ENCODE peak calls at places on chromosomes 6 and 20, in five cellular contexts. Q is GM13977, P is foreskin fibroblast, H is bronchial epithelial cell, T is B cell. L is an unnamed sample.

GRCh38 chr6:32355018-32355417 is 16.7 kb downstream of the TSBP1 start:
- DNase-seq in Q (no peak), P (no peak), H (no peak), T (no peak), L (no peak)

GRCh38 chr6:110543106-110543505 is 66.7 kb upstream of the SLC22A16 start:
- DNase-seq in Q (no peak), P (peak; percentile 52), H (peak; percentile 69), T (no peak), L (peak; percentile 70)

GRCh38 chr20:34824861-34825529 is 456 bp downstream of the NCOA6 start:
- DNase-seq in Q (peak; percentile 85), P (peak; percentile 74), H (no peak), T (peak; percentile 63), L (no peak)

GRCh38 chr6:169799474-169799926 is 48.1 kb downstream of the ERMARD start:
- DNase-seq in Q (no peak), P (no peak), H (no peak), T (no peak), L (no peak)

GRCh38 chr6:117592983-117593759 is 9.1 kb downstream of the GOPC start:
- DNase-seq in Q (no peak), P (no peak), H (peak; percentile 15), T (no peak), L (no peak)

GRCh38 chr20:10674684-10675455 is 1.1 kb upstream of the JAG1 start:
- DNase-seq in Q (peak; percentile 84), P (peak; percentile 89), H (no peak), T (no peak), L (no peak)

GRCh38 chr6:16481680-16482079 is 243.3 kb downstream of the GMPR start:
- DNase-seq in Q (no peak), P (no peak), H (no peak), T (peak; percentile 55), L (no peak)

GRCh38 chr20:35972445-35972844 is 4.1 kb downstream of the CNBD2 start:
- DNase-seq in Q (no peak), P (peak; percentile 63), H (no peak), T (no peak), L (no peak)

GRCh38 chr6:57174511-57174907 is 2.4 kb downstream of the BAG2 start:
- DNase-seq in Q (no peak), P (no peak), H (no peak), T (no peak), L (no peak)

GRCh38 chr6:108876929-108877775 is 28.9 kb downstream of the ARMC2 start:
- DNase-seq in Q (no peak), P (peak; percentile 94), H (no peak), T (no peak), L (no peak)

GRCh38 chr6:11971154-11971553 is 41.0 kb upstream of the HIVEP1 start:
- DNase-seq in Q (no peak), P (peak; percentile 85), H (no peak), T (no peak), L (peak; percentile 39)

GRCh38 chr6:164097557-164098398 is 683.3 kb downstream of the QKI start:
- DNase-seq in Q (no peak), P (peak; percentile 40), H (peak; percentile 51), T (no peak), L (no peak)

GRCh38 chr20:51446656-51447055 is 95.9 kb downstream of the NFATC2 start:
- DNase-seq in Q (no peak), P (peak; percentile 95), H (peak; percentile 37), T (no peak), L (peak; percentile 47)

GRCh38 chr6:160952633-160953281 is 38.8 kb upstream of the MAP3K4 start:
- DNase-seq in Q (no peak), P (peak; percentile 10), H (peak; percentile 66), T (no peak), L (no peak)

GRCh38 chr20:31826074-31826473 is 6.9 kb downstream of the MYLK2 start:
- DNase-seq in Q (no peak), P (no peak), H (no peak), T (no peak), L (no peak)

GRCh38 chr6:25172819-25173218 is 106.4 kb upstream of the CARMIL1 start:
- DNase-seq in Q (no peak), P (peak; percentile 96), H (peak; percentile 47), T (no peak), L (peak; percentile 82)

GRCh38 chr6:170137176-170137891 is 153.5 kb downstream of the DLL1 start:
- DNase-seq in Q (no peak), P (peak; percentile 24), H (no peak), T (no peak), L (peak; percentile 37)

GRCh38 chr6:111484655-111484974 is 1.6 kb upstream of the REV3L start:
- DNase-seq in Q (no peak), P (peak; percentile 26), H (no peak), T (no peak), L (no peak)

GRCh38 chr6:100176951-100177710 is 183.1 kb upstream of the MCHR2 start:
- DNase-seq in Q (no peak), P (peak; percentile 20), H (no peak), T (no peak), L (no peak)

GRCh38 chr6:9502991-9503761 is 911.7 kb downstream of the TFAP2A start:
- DNase-seq in Q (no peak), P (peak; percentile 19), H (peak; percentile 80), T (no peak), L (peak; percentile 100)

GRCh38 chr20:61976650-61977332 is 88.9 kb downstream of the TAF4 start:
- DNase-seq in Q (no peak), P (no peak), H (no peak), T (no peak), L (no peak)

GRCh38 chr20:57944988-57945387 is 235.2 kb upstream of the PMEPA1 start:
- DNase-seq in Q (no peak), P (no peak), H (no peak), T (no peak), L (no peak)

GRCh38 chr20:57946559-57947315 is 236.9 kb upstream of the PMEPA1 start:
- DNase-seq in Q (no peak), P (no peak), H (no peak), T (no peak), L (no peak)

GRCh38 chr20:57950764-57951163 is 240.9 kb upstream of the PMEPA1 start:
- DNase-seq in Q (no peak), P (no peak), H (no peak), T (no peak), L (no peak)

GRCh38 chr20:57948177-57948955 is 238.6 kb upstream of the PMEPA1 start:
- DNase-seq in Q (no peak), P (no peak), H (no peak), T (no peak), L (no peak)

DNA sequence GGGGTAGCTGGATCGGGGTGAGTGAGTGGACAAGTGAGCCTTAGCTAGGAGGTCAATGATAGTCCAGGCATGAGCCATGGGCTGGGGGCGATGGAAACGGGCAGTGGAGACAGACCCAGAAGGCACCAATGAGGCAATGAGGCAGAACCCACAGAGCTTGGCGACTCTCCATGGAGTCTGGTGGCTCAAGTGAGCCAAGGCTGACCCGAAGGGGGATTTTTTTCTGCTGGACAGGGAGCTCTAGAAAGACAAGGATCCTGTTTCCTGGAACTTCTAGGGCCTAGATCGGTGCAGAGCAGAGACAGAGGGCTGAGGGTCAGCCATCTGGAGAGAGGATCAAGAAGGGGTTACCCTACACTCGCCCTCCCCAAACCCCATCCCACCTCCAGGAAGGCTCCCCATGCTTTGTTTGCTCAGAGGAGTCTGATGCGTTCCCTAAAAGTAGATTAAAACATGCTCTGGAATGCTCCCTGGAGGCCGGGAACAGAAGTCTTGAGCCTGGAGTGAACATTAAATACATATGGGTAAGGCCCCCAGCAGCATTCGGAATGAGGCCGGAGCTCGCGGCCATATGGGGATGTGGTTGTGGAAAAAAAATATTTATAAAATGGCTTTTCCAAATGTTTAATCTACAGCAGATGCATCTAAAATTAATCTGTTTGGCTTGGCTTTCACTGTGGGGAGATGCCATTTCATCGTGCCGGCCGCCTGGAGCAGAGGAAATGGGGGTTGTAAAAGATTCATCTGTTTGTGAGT is 237.8 kb upstream of the PMEPA1 start:
- DNase-seq in Q (no peak), P (peak; percentile 92), H (no peak), T (no peak), L (no peak)
- TF ChIP-seq CTCF in Q (no peak), P (peak; percentile 34), H (no peak), T (no peak), L (no peak)

GRCh38 chr6:10947966-10948365 is 61.1 kb downstream of the SYCP2L start:
- DNase-seq in Q (no peak), P (no peak), H (no peak), T (no peak), L (no peak)
- TF ChIP-seq CTCF in Q (no peak), P (no peak), H (no peak), T (no peak), L (no peak)

DNA sequence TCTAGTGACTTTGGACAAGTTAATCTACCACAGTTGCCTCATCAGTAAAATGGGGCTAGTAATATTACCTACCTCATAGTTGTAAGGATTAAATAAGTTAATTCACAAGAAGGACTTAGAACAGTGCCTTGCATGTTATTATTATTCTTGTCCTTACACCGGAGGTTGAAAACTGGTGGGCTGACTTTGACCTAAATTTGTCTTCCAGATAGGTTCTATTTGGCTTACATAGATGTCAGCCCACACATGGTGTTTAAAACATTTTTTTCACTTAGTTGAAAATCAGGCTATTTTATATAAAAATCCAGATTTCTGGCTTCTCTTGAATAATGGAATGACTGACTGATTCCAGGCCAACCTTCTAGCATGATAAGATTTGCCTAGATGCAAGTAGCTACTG is 3.2 kb downstream of the SYS1 start:
- DNase-seq in Q (no peak), P (no peak), H (no peak), T (no peak), L (no peak)
- TF ChIP-seq CTCF in Q (no peak), P (no peak), H (no peak), T (no peak), L (no peak)

GRCh38 chr6:89301586-89302194 is 13.4 kb downstream of the GABRR2 start:
- DNase-seq in Q (no peak), P (no peak), H (no peak), T (no peak), L (no peak)

GRCh38 chr6:89298680-89299450 is 16.2 kb downstream of the GABRR2 start:
- DNase-seq in Q (peak; percentile 46), P (peak; percentile 86), H (peak; percentile 46), T (no peak), L (no peak)

GRCh38 chr6:89297695-89298351 is 17.3 kb downstream of the GABRR2 start:
- DNase-seq in Q (peak; percentile 80), P (peak; percentile 97), H (peak; percentile 98), T (no peak), L (peak; percentile 95)

GRCh38 chr6:89302195-89302770 is 12.8 kb downstream of the GABRR2 start:
- DNase-seq in Q (no peak), P (no peak), H (no peak), T (no peak), L (no peak)

GRCh38 chr6:89299451-89299850 is 15.6 kb downstream of the GABRR2 start:
- DNase-seq in Q (no peak), P (peak; percentile 19), H (peak; percentile 9), T (no peak), L (no peak)
- TF ChIP-seq CTCF in Q (peak; percentile 27), P (no peak), H (peak; percentile 32), T (no peak), L (peak; percentile 45)

DNA sequence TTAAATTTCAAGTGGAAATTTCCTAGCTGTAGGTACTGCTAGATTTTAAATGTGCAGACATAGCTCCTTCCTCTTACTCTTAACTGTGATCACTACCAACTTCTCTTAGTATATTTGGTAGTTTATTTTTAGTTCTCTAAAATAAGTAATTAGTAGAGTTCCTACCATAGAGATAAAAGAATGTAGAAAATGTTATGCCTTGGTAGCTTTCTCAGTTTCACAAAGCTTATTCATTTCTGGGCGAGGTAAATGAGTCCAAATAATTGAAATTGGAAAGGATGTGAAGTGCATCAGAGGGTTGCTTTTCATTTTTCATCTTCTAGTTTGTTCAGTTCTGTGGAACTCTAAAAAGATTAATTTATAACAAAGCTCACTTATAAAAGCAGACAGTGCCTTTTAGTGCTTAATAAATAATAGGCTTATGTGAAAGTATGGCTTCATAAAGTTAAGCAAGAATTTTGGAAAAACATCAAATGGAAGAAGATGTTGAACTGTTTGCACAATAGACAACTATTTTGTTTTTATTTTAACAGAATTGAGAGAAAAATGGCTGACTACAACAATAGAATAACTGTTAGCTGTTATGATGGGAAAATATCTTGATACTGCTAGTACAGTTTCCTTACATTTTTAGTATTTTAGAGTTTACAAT is 303.7 kb downstream of the UTRN start:
- DNase-seq in Q (no peak), P (no peak), H (no peak), T (no peak), L (no peak)
- TF ChIP-seq CTCF in Q (no peak), P (no peak), H (no peak), T (no peak), L (no peak)

L was measured in foreskin keratinocyte.